ENCODE peak calls at places on chromosomes 5 and 9, in nine cellular contexts. A is PC-3, I is suprapubic skin, B is heart right ventricle, J is endothelial cell of umbilical vein, Q is MM.1S, H is AG04450, D is endodermal cell, T is cardiac muscle cell. V is an unnamed sample.

GRCh38 chr9:1875921-1876448 is 139.2 kb upstream of the SMARCA2 start:
- DNase-seq in Q (peak), D (no peak), I (no peak), B (no peak), T (no peak), A (no peak), H (no peak), J (no peak), V (no peak)

GRCh38 chr5:75933489-75933888 is 149.7 kb upstream of the SV2C start:
- DNase-seq in B (no peak), J (no peak), A (no peak), H (no peak), T (no peak), I (no peak), D (no peak), Q (no peak), V (no peak)

GRCh38 chr5:4511996-4512656 is 628.0 kb upstream of the ADAMTS16 start:
- DNase-seq in A (peak), J (no peak), B (peak), I (peak), Q (no peak), T (no peak), D (peak), H (no peak), V (no peak)

GRCh38 chr5:17412760-17413671 is 85.0 kb upstream of the TAF11L2 start:
- DNase-seq in B (no peak), A (peak), I (no peak), Q (no peak), T (no peak), J (no peak), H (no peak), D (no peak), V (no peak)

GRCh38 chr5:87524217-87524616 is 111.5 kb upstream of the CCNH start:
- DNase-seq in H (no peak), I (no peak), D (no peak), J (no peak), Q (no peak), B (no peak), T (no peak), A (no peak), V (no peak)

GRCh38 chr9:91915524-91916266 is 34.3 kb downstream of the ROR2 start:
- DNase-seq in A (no peak), Q (no peak), J (no peak), I (no peak), D (peak), T (peak), H (no peak), B (no peak), V (no peak)

GRCh38 chr9:4836676-4837075 is 43.9 kb downstream of the RCL1 start:
- DNase-seq in T (peak), I (no peak), J (no peak), B (no peak), A (no peak), Q (no peak), H (no peak), D (no peak), V (no peak)

GRCh38 chr5:12330993-12331588 is 426.8 kb upstream of the CTNND2 start:
- DNase-seq in J (no peak), D (peak), H (no peak), T (no peak), Q (no peak), I (no peak), A (no peak), B (no peak), V (no peak)

GRCh38 chr5:93582677-93583524 is at the start of gene NR2F1:
- DNase-seq in B (no peak), D (peak), J (peak), Q (peak), A (peak), T (peak), H (peak), I (no peak), V (no peak)

GRCh38 chr5:122151640-122152039 is 22.3 kb downstream of the ZNF474 start:
- DNase-seq in J (no peak), D (no peak), I (no peak), Q (no peak), T (peak), H (no peak), B (no peak), A (peak), V (no peak)

GRCh38 chr5:142385194-142385593 is 60.4 kb upstream of the SPRY4 start:
- DNase-seq in J (no peak), A (no peak), T (peak), Q (no peak), B (no peak), I (no peak), D (no peak), H (peak), V (no peak)

GRCh38 chr5:542693-543311 is 18.6 kb upstream of the SLC9A3 start:
- DNase-seq in A (no peak), H (no peak), B (peak), D (no peak), J (no peak), T (no peak), I (peak), Q (no peak), V (no peak)

GRCh38 chr5:173764321-173765029 is 123.7 kb upstream of the CPEB4 start:
- DNase-seq in Q (no peak), D (peak), B (peak), T (peak), H (peak), J (peak), I (peak), A (peak), V (no peak)

GRCh38 chr5:118336468-118336867 is 651.9 kb downstream of the DTWD2 start:
- DNase-seq in D (no peak), Q (no peak), T (no peak), B (no peak), H (no peak), I (no peak), J (no peak), A (no peak), V (no peak)

GRCh38 chr5:86979801-86980510 is 287.7 kb upstream of the RASA1 start:
- DNase-seq in T (peak), A (peak), I (no peak), D (no peak), Q (peak), H (peak), B (no peak), J (peak), V (no peak)

GRCh38 chr9:89038354-89039091 is 47.3 kb downstream of the S1PR3 start:
- DNase-seq in I (no peak), D (no peak), A (peak), T (peak), J (no peak), B (no peak), H (peak), Q (no peak), V (no peak)

GRCh38 chr5:4941957-4942830 is 197.9 kb upstream of the ADAMTS16 start:
- DNase-seq in I (no peak), H (no peak), J (no peak), Q (no peak), T (no peak), A (peak), B (no peak), D (peak), V (no peak)

GRCh38 chr9:3773661-3774060 is 247.9 kb upstream of the RFX3 start:
- DNase-seq in A (no peak), B (no peak), T (no peak), J (no peak), I (no peak), Q (no peak), H (no peak), D (no peak), V (no peak)

GRCh38 chr5:14406554-14406849 is 175.1 kb upstream of the OTULINL start:
- DNase-seq in T (peak), B (no peak), I (no peak), Q (no peak), D (no peak), J (peak), A (peak), H (peak), V (no peak)

GRCh38 chr5:133287500-133287899 is 235.7 kb downstream of the HSPA4 start:
- DNase-seq in A (peak), H (peak), Q (peak), J (peak), I (no peak), T (peak), B (peak), D (peak), V (peak)

GRCh38 chr5:108687599-108688220 is 60.0 kb upstream of the FER start:
- DNase-seq in A (no peak), Q (no peak), D (no peak), T (peak), I (no peak), J (no peak), B (no peak), H (no peak), V (no peak)

GRCh38 chr9:127539259-127539981 is 72.7 kb upstream of the STXBP1 start:
- DNase-seq in J (peak), Q (no peak), D (no peak), B (no peak), A (no peak), H (no peak), I (no peak), T (peak), V (no peak)

GRCh38 chr9:127540664-127541041 is 71.4 kb upstream of the STXBP1 start:
- DNase-seq in D (peak), T (no peak), B (no peak), J (no peak), A (peak), I (no peak), Q (no peak), H (no peak), V (no peak)

GRCh38 chr9:127538849-127539258 is 73.2 kb upstream of the STXBP1 start:
- DNase-seq in T (peak), J (no peak), B (no peak), A (no peak), I (no peak), H (no peak), Q (no peak), D (no peak), V (no peak)

GRCh38 chr9:127541176-127541575 is 70.9 kb upstream of the STXBP1 start:
- DNase-seq in A (no peak), J (no peak), H (no peak), T (no peak), I (no peak), B (no peak), Q (no peak), D (no peak), V (no peak)

GRCh38 chr9:127539982-127540663 is 72.0 kb upstream of the STXBP1 start:
- DNase-seq in J (no peak), A (no peak), D (no peak), T (no peak), Q (no peak), B (no peak), I (no peak), H (no peak), V (no peak)
- H3K27ac ChIP-seq in J (peak), A (no peak), D (no peak), T (no peak), Q (no peak), B (no peak), I (peak), H (peak), V (no peak)

DNA sequence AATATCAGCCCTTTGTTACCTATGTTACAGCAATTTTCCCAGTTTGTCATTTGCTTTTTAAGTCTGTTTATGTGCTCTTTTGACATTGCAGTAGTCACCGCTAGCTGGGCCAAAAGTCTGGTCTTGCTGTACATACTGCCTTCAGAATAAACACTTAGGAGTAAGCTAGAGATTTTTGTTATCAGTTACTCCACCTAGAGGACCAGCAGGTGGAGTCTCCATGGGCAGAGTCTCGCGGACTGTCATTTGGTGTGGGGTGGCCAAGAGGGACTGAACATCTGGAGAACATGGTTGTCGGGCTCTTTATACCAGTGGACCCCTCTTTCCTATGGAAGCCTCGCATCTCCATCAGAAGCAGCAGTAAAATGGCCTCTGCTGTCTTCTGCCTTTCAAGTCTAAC is 10.8 kb upstream of the MGAT1 start:
- DNase-seq in J (no peak), Q (peak), T (no peak), B (no peak), D (peak), A (peak), H (no peak), I (peak), V (no peak)
- TF ChIP-seq CTCF in J (no peak), Q (peak), T (no peak), B (peak), D (peak), A (peak), H (no peak), I (no peak), V (no peak)

GRCh38 chr9:35737143-35737542 is 4.7 kb downstream of the CREB3 start:
- DNase-seq in B (no peak), J (no peak), A (no peak), D (no peak), T (no peak), H (no peak), I (no peak), Q (no peak), V (no peak)

GRCh38 chr9:35738924-35739323 is 6.5 kb downstream of the CREB3 start:
- DNase-seq in B (no peak), D (no peak), H (no peak), J (no peak), T (no peak), I (no peak), Q (no peak), A (no peak), V (no peak)

GRCh38 chr9:35734096-35734495 is 1.6 kb downstream of the CREB3 start:
- DNase-seq in J (no peak), T (no peak), I (no peak), H (no peak), Q (no peak), A (no peak), D (no peak), B (no peak), V (no peak)

GRCh38 chr9:35738186-35738585 is 5.7 kb downstream of the CREB3 start:
- DNase-seq in J (no peak), T (no peak), Q (no peak), A (no peak), H (no peak), D (no peak), B (no peak), I (no peak), V (no peak)

DNA sequence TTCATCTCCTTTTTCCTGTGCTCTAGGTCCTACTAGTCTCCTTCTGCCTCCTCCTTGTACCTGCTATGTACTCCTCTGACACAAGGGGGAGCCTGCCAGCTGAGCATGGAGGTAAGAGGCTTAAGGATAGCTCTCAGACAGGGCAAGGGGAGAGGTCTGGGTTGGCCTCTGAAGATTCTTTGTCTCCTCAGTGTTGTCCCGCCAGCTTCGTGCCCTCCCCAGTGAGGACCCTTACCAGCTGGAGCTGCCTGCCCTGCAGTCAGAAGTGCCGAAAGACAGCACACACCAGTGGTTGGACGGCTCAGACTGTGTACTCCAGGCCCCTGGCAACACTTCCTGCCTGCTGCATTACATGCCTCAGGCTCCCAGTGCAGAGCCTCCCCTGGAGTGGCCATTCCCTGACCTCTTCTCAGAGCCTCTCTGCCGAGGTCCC is 3.8 kb downstream of the CREB3 start:
- DNase-seq in B (no peak), Q (peak), J (peak), A (peak), H (no peak), T (peak), D (peak), I (no peak), V (peak)
- H3K27ac ChIP-seq in B (no peak), Q (no peak), J (peak), A (no peak), H (peak), T (peak), D (peak), I (no peak), V (no peak)

GRCh38 chr5:3216386-3216785 is 379.2 kb upstream of the IRX1 start:
- DNase-seq in Q (no peak), A (no peak), T (no peak), D (no peak), H (no peak), J (no peak), B (no peak), I (no peak), V (no peak)
- TF ChIP-seq CTCF in Q (no peak), A (no peak), T (no peak), D (no peak), H (no peak), J (no peak), B (no peak), I (no peak), V (no peak)

GRCh38 chr5:178313316-178313715 is 80.7 kb upstream of the PHYKPL start:
- DNase-seq in Q (no peak), H (no peak), D (peak), T (no peak), B (peak), A (no peak), I (no peak), J (no peak), V (no peak)
- H3K27ac ChIP-seq in Q (no peak), H (no peak), D (no peak), T (no peak), B (no peak), A (no peak), I (no peak), J (no peak), V (no peak)

DNA sequence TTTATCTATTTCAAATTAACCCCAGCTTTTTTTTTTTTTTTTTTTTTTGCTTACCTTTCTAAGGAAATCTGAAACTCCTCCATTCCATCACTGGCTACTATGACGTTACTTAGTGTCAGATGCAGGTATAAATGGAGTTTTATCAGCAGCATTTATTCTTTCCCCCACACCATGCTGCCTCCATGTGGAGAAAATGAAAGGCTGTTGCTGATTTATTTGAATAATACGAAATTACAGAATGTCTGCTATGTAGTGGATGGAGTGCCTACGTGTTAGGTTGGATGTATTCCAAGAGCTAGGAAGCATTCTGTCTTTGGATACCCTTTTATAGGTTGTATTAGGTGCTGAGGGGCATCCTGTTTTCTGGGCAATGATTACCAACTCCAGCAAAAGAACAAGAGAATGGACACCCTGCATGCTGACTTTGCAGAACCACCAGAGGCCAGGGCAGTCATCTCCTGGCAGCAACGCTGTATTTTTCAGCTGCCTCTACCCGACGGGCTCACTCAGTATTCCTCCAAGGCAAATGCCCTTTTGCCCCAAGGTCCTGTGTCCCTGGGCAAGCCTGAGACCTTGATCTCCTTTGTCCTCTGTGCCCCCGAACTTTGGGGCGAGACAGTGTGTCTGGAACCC is 199.5 kb downstream of the ALDH1A1 start:
- DNase-seq in J (peak), Q (no peak), A (peak), I (no peak), T (peak), B (no peak), D (no peak), H (no peak), V (no peak)
- TF ChIP-seq CTCF in J (peak), Q (no peak), A (peak), I (no peak), T (peak), B (peak), D (peak), H (peak), V (no peak)

DNA sequence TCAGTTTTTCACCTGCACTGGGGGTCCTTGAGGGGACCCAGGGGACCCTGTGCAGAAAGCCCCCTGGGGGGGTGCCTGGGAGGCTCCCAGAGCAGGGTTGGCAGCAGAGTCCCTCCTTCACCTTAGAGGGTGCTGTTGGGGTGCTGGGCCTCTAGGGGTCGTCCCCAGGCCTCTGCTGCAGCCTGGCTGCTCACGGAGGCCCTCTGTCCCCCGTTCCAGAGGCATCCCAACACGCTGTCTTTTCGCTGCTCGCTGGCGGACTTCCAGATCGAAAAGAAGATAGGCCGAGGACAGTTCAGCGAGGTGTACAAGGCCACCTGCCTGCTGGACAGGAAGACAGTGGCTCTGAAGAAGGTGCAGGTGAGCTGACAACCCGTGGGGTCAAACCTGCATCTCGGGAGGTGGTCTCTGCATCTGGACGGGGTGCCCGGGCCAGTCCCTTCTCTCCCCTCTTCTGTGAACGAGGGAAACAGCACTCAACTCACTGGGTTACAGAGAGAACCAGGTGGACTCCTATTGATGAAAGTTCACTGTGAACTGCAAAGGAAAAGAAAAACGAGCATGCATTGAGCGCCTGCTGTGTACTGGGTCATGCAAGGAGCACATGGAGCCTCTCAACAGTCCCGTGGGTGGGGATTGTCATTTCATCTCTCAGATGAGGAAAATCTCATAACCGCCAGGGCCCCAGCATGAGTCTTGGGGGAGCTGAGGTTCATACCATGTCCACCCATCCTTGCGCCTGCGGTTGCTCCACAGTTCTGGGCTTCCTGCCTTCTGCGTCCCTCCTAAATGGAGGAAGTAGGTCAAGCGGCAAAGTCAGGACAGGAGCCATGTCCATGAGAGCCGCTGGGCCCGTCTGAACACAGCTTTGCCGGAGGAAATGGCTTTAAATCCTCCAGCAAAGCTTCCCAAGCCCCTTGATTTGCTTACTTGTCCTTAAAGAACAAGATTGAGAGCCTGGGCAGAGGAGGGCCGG is 54.8 kb downstream of the NEK6 start:
- DNase-seq in J (no peak), D (peak), T (no peak), A (no peak), B (no peak), I (no peak), Q (no peak), H (no peak), V (no peak)
- H3K27ac ChIP-seq in J (no peak), D (no peak), T (no peak), A (no peak), B (no peak), I (no peak), Q (no peak), H (no peak), V (no peak)

V was measured in CD4-positive, alpha-beta T cell.